ENCODE peak calls at places on chromosomes 11 and 22, in six cellular contexts. L is psoas muscle, R is fibroblast of the aortic adventitia, H is transverse colon, A is uterus, M is HFF-Myc. D is an unnamed sample.

GRCh38 chr11:130055637-130056036 is 14.1 kb upstream of the APLP2 start:
- DNase-seq in L (no peak), R (peak), H (no peak), A (no peak), M (no peak), D (no peak)

GRCh38 chr22:44758354-44758969 is 6.1 kb downstream of the ARHGAP8 start:
- DNase-seq in L (no peak), R (peak), H (no peak), A (no peak), M (peak), D (no peak)

GRCh38 chr11:117606807-117607206 is 190.2 kb downstream of the DSCAML1 start:
- DNase-seq in L (no peak), R (no peak), H (no peak), A (no peak), M (no peak), D (no peak)

GRCh38 chr22:46547179-46547882 is 9.9 kb upstream of the CELSR1 start:
- DNase-seq in L (peak), R (peak), H (no peak), A (no peak), M (no peak), D (no peak)

GRCh38 chr22:32127904-32128303 is 31.2 kb downstream of the C22orf42 start:
- DNase-seq in L (no peak), R (no peak), H (no peak), A (no peak), M (no peak), D (no peak)

GRCh38 chr11:120337133-120337895 is 1.1 kb downstream of the ARHGEF12 start:
- DNase-seq in L (peak), R (no peak), H (peak), A (peak), M (no peak), D (peak)

GRCh38 chr22:22703715-22704114 is 59.3 kb downstream of the GGTLC2 start:
- DNase-seq in L (no peak), R (no peak), H (no peak), A (no peak), M (no peak), D (no peak)

GRCh38 chr11:31824791-31825452 is 13.8 kb upstream of the PAX6 start:
- DNase-seq in L (no peak), R (no peak), H (no peak), A (no peak), M (no peak), D (no peak)

GRCh38 chr11:66715346-66716085 is 13.5 kb downstream of the SPTBN2 start:
- DNase-seq in L (peak), R (no peak), H (no peak), A (no peak), M (no peak), D (no peak)

GRCh38 chr11:70512716-70513115 is 114.4 kb downstream of the CTTN start:
- DNase-seq in L (no peak), R (no peak), H (no peak), A (no peak), M (no peak), D (no peak)

GRCh38 chr11:16785520-16786128 is 47.2 kb downstream of the C11orf58 start:
- DNase-seq in L (no peak), R (peak), H (peak), A (peak), M (peak), D (peak)

GRCh38 chr11:44564198-44564597 is 1.3 kb upstream of the CD82 start:
- DNase-seq in L (no peak), R (no peak), H (peak), A (peak), M (no peak), D (no peak)

GRCh38 chr11:127521413-127521812 is 520.8 kb upstream of the KIRREL3 start:
- DNase-seq in L (no peak), R (no peak), H (no peak), A (no peak), M (no peak), D (no peak)

GRCh38 chr11:15213471-15214231 is 98.9 kb downstream of the INSC start:
- DNase-seq in L (no peak), R (no peak), H (no peak), A (no peak), M (no peak), D (no peak)

GRCh38 chr11:34344410-34345011 is 13.3 kb downstream of the ABTB2 start:
- DNase-seq in L (no peak), R (no peak), H (no peak), A (no peak), M (no peak), D (no peak)

GRCh38 chr11:19683141-19683805 is 29.4 kb upstream of the NAV2 start:
- DNase-seq in L (peak), R (peak), H (peak), A (no peak), M (no peak), D (no peak)

GRCh38 chr11:19677380-19678080 is 35.1 kb upstream of the NAV2 start:
- DNase-seq in L (no peak), R (peak), H (no peak), A (no peak), M (no peak), D (no peak)

GRCh38 chr11:19680824-19681368 is 31.7 kb upstream of the NAV2 start:
- DNase-seq in L (no peak), R (peak), H (no peak), A (no peak), M (no peak), D (no peak)

GRCh38 chr11:19676508-19677379 is 35.9 kb upstream of the NAV2 start:
- DNase-seq in L (no peak), R (no peak), H (no peak), A (peak), M (no peak), D (no peak)

DNA sequence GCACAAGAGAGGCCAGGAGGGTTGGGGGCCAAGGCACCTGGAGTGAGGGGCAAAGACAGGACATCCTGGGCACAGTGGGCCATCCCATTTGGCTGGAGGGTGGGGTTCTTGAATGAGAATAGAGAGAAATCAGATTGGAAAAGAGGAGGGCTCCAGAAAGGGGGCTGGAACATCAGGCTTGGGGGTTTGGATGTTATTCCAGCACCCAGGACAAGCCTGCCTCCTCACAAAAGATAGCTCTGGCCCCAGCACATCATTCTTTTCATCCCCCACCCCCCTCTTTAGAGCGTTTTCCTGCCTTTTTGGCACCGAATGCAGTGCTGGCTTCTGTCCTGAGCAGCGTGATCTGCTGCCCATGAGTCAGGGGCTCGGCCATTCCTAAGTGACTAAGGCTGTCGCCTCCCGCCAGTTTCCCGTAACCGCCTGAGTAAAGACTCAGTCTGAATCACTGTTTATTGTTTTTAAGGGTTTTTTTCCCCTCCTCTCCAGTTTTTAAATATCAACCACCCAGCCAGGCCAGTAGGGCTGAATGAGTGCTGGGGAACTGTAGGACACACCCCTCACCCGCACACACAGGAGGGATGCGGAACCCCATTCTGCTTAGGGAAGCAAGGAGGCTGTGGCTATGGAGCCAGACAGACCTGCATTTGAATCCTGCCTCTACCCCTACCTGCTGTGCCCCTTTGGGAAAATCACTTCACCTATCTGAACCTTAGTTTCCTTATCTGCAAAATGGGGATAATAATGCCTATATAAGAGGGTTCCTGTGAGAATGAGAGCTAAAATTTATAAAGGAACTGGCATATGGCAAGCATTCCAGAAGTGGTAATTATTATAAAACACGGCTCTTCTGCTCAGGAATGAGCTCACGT is 32.4 kb upstream of the NAV2 start:
- DNase-seq in L (peak), R (peak), H (peak), A (peak), M (peak), D (no peak)
- TF ChIP-seq CTCF in L (no peak), R (peak), H (no peak), A (no peak), M (no peak), D (no peak)

DNA sequence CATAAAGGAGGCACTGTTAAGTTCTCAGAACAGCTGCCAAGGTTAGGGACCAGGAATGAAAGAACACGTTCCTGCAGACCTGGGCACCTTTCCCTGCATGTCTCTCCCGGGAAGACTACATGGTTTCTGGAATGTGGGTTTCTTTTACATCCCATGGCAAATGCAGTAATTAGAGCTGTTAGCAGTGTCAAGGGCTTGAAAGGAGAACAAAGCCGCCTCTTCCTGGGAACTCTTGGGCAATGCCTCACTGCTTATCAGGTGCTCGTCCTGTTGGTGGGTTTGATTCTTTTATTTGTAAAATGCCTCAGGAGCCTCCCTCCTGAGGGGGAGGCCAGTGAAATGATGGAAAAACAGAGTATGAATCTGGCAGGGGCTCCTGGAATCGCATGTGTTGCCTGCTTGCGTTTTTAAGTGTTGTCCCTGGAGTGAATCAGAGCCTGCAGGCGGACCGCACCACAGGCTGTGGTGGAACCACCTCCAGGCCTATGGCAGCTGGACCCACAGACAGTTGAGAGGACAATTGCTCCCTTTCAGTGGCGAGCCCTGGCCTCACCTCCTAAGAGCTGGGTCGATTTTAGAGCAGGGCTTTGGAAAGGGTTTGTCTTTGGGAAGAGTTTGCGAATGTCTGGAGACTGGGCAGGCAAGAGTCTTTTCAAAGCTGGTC is 787 bp upstream of the C22orf31 start:
- DNase-seq in L (no peak), R (peak), H (no peak), A (no peak), M (no peak), D (no peak)
- TF ChIP-seq CTCF in L (no peak), R (no peak), H (no peak), A (no peak), M (no peak), D (no peak)

GRCh38 chr22:24516301-24516737 is 21.2 kb downstream of the UPB1 start:
- DNase-seq in L (peak), R (peak), H (no peak), A (no peak), M (no peak), D (no peak)
- TF ChIP-seq CTCF in L (no peak), R (peak), H (no peak), A (no peak), M (no peak), D (no peak)

GRCh38 chr11:33016654-33017053 is 976 bp downstream of the DEPDC7 start:
- DNase-seq in L (no peak), R (no peak), H (no peak), A (no peak), M (no peak), D (no peak)
- TF ChIP-seq CTCF in L (no peak), R (no peak), H (no peak), A (no peak), M (no peak), D (no peak)

GRCh38 chr11:68311155-68312116 is 955 bp upstream of the LRP5 start:
- DNase-seq in L (no peak), R (no peak), H (no peak), A (no peak), M (no peak), D (no peak)

GRCh38 chr11:68312117-68312779 is at the start of gene LRP5:
- DNase-seq in L (no peak), R (no peak), H (peak), A (no peak), M (no peak), D (peak)

GRCh38 chr11:68314203-68314885 is 2.0 kb downstream of the LRP5 start:
- DNase-seq in L (no peak), R (no peak), H (no peak), A (no peak), M (no peak), D (no peak)

GRCh38 chr11:68313574-68314202 is 1.3 kb downstream of the LRP5 start:
- DNase-seq in L (no peak), R (peak), H (no peak), A (no peak), M (peak), D (no peak)

GRCh38 chr11:68312780-68313573 is 586 bp downstream of the LRP5 start:
- DNase-seq in L (peak), R (no peak), H (no peak), A (no peak), M (no peak), D (no peak)
- TF ChIP-seq CTCF in L (no peak), R (no peak), H (no peak), A (no peak), M (no peak), D (no peak)

DNA sequence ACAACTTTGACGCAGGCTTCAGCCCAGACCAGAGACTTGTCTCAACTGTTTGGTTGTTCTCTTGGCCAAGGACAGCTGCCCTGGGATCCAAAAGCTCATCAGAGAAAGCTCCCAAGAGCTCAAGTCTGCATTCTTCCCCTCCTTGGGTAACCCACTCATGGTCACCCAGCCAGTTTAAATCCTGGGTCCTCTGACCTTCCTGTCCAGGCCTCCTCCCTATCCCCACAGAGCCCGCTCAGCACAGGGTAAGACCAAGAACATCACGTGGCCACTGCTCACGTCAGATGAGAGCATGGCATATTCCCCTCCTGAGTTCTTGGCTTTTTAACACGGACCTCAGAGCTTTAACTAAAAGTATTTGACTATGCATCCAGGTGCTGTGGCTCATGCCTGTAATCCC is 25.8 kb downstream of the TSKU start:
- DNase-seq in L (no peak), R (no peak), H (no peak), A (no peak), M (no peak), D (no peak)
- TF ChIP-seq CTCF in L (no peak), R (no peak), H (no peak), A (no peak), M (no peak), D (no peak)

GRCh38 chr11:125428486-125429173 is 67.4 kb downstream of the FEZ1 start:
- DNase-seq in L (no peak), R (no peak), H (no peak), A (no peak), M (no peak), D (no peak)
- TF ChIP-seq CTCF in L (no peak), R (no peak), H (no peak), A (no peak), M (no peak), D (no peak)